ENCODE peak calls at places on chromosomes 7 and 10, in five cellular contexts. I is CD4-positive, CD25-positive, alpha-beta regulatory T cell; B is C1 segment of cervical spinal cord; W is HCT116; Y is fibroblast of the aortic adventitia. U is an unnamed sample.
A peak's percentile ranks its signal among the peaks of the same experiment; 100 is the strongest.

GRCh38 chr10:112721080-112721698 is 228.9 kb upstream of the TCF7L2 start:
- DNase-seq in I (no peak), B (no peak), W (peak; percentile 51), Y (peak; percentile 62), U (peak; percentile 21)

GRCh38 chr10:9615179-9615578 is 1402.5 kb upstream of the CELF2 start:
- DNase-seq in I (no peak), B (no peak), W (no peak), Y (no peak), U (no peak)

GRCh38 chr10:98673156-98673765 is 226.5 kb upstream of the HPS1 start:
- DNase-seq in I (no peak), B (no peak), W (no peak), Y (no peak), U (no peak)

GRCh38 chr7:16795624-16796023 is 9.2 kb downstream of the AGR2 start:
- DNase-seq in I (no peak), B (no peak), W (no peak), Y (no peak), U (no peak)

GRCh38 chr7:44307905-44308740 is 17.3 kb downstream of the CAMK2B start:
- DNase-seq in I (no peak), B (no peak), W (no peak), Y (no peak), U (no peak)

GRCh38 chr10:46551701-46552525 is 4.5 kb downstream of the GPRIN2 start:
- DNase-seq in I (no peak), B (no peak), W (no peak), Y (no peak), U (no peak)

GRCh38 chr10:1498746-1499343 is 238.5 kb downstream of the ADARB2 start:
- DNase-seq in I (no peak), B (no peak), W (peak; percentile 45), Y (no peak), U (no peak)

GRCh38 chr10:119481781-119482426 is 60.6 kb downstream of the RGS10 start:
- DNase-seq in I (no peak), B (no peak), W (no peak), Y (no peak), U (no peak)

GRCh38 chr7:2754086-2754485 is 66.1 kb downstream of the AMZ1 start:
- DNase-seq in I (no peak), B (no peak), W (no peak), Y (no peak), U (no peak)

GRCh38 chr7:135771961-135772638 is 23.5 kb upstream of the FAM180A start:
- DNase-seq in I (no peak), B (no peak), W (no peak), Y (peak; percentile 67), U (no peak)

GRCh38 chr10:19488592-19489280 is 327.5 kb upstream of the PLXDC2 start:
- DNase-seq in I (no peak), B (no peak), W (no peak), Y (peak; percentile 25), U (no peak)

GRCh38 chr7:140358771-140359095 is 39.6 kb downstream of the SLC37A3 start:
- DNase-seq in I (peak; percentile 3), B (no peak), W (no peak), Y (no peak), U (no peak)

GRCh38 chr10:122850705-122851640 is 5.3 kb upstream of the CUZD1 start:
- DNase-seq in I (no peak), B (no peak), W (no peak), Y (peak; percentile 72), U (no peak)

GRCh38 chr10:102763037-102763607 is 19.4 kb downstream of the WBP1L start:
- DNase-seq in I (no peak), B (no peak), W (no peak), Y (no peak), U (no peak)

GRCh38 chr7:28136420-28136819 is 44.2 kb downstream of the JAZF1 start:
- DNase-seq in I (no peak), B (no peak), W (no peak), Y (no peak), U (no peak)

GRCh38 chr10:72085864-72086465 is 2.4 kb downstream of the SPOCK2 start:
- DNase-seq in I (no peak), B (no peak), W (no peak), Y (no peak), U (no peak)

GRCh38 chr10:120172371-120172770 is 279.8 kb downstream of the SEC23IP start:
- DNase-seq in I (no peak), B (no peak), W (no peak), Y (no peak), U (no peak)

GRCh38 chr10:126331101-126331500 is 57.2 kb downstream of the ADAM12 start:
- DNase-seq in I (no peak), B (no peak), W (no peak), Y (no peak), U (no peak)

GRCh38 chr10:22753786-22754185 is 39.4 kb upstream of the PIP4K2A start:
- DNase-seq in I (no peak), B (no peak), W (no peak), Y (no peak), U (no peak)

GRCh38 chr7:155913311-155913710 is 101.0 kb upstream of the SHH start:
- DNase-seq in I (no peak), B (no peak), W (no peak), Y (no peak), U (no peak)

GRCh38 chr7:115879171-115879570 is 151.4 kb downstream of the TFEC start:
- DNase-seq in I (no peak), B (no peak), W (no peak), Y (no peak), U (no peak)

GRCh38 chr10:88064608-88065383 is 201.4 kb downstream of the PTEN start:
- DNase-seq in I (no peak), B (no peak), W (no peak), Y (peak; percentile 84), U (peak; percentile 95)

GRCh38 chr7:158536871-158537865 is 50.5 kb downstream of the PTPRN2 start:
- DNase-seq in I (no peak), B (no peak), W (no peak), Y (no peak), U (no peak)

GRCh38 chr7:128886391-128887168 is 23.9 kb downstream of the ATP6V1F start:
- DNase-seq in I (no peak), B (no peak), W (no peak), Y (no peak), U (no peak)

GRCh38 chr7:44607141-44608068 is 978 bp downstream of the OGDH start:
- DNase-seq in I (no peak), B (no peak), W (no peak), Y (peak; percentile 15), U (no peak)

GRCh38 chr10:102729090-102730026 is 14.4 kb upstream of the WBP1L start:
- DNase-seq in I (peak; percentile 20), B (peak; percentile 40), W (peak; percentile 49), Y (peak; percentile 84), U (no peak)

GRCh38 chr7:51315393-51316261 is 982 bp downstream of the COBL start:
- DNase-seq in I (no peak), B (no peak), W (peak; percentile 50), Y (no peak), U (no peak)

GRCh38 chr7:11950281-11950680 is 118.3 kb upstream of the THSD7A start:
- DNase-seq in I (no peak), B (no peak), W (no peak), Y (no peak), U (no peak)

GRCh38 chr7:70696139-70696782 is 435.7 kb upstream of the GALNT17 start:
- DNase-seq in I (no peak), B (no peak), W (no peak), Y (peak; percentile 48), U (no peak)

GRCh38 chr10:79374312-79375191 is 27.3 kb downstream of the PPIF start:
- DNase-seq in I (peak; percentile 51), B (no peak), W (peak; percentile 40), Y (peak; percentile 82), U (no peak)

GRCh38 chr10:29344073-29344820 is 55.4 kb downstream of the LYZL1 start:
- DNase-seq in I (no peak), B (no peak), W (no peak), Y (peak; percentile 25), U (no peak)

GRCh38 chr7:22666732-22667131 is 60.3 kb upstream of the IL6 start:
- DNase-seq in I (no peak), B (no peak), W (no peak), Y (no peak), U (no peak)

GRCh38 chr7:157235357-157236018 is 96.8 kb downstream of the UBE3C start:
- DNase-seq in I (no peak), B (no peak), W (no peak), Y (peak; percentile 44), U (no peak)